ENCODE peak calls at places on chromosomes 6 and 20, in four cellular contexts. F is A549, P is HepG2, A is WTC11. W is an unnamed sample.

GRCh38 chr6:38508286-38508685 is 131.4 kb downstream of the BTBD9 start:
- DNase-seq in F (no peak), A (no peak), P (no peak), W (no peak)

GRCh38 chr6:38603492-38603891 is 36.2 kb downstream of the BTBD9 start:
- DNase-seq in A (no peak), F (no peak), P (no peak), W (no peak)

GRCh38 chr20:43533060-43533459 is 25.6 kb downstream of the L3MBTL1 start:
- DNase-seq in A (no peak), P (no peak), F (no peak), W (no peak)

GRCh38 chr6:2396856-2397640 is 151.6 kb upstream of the GMDS start:
- DNase-seq in P (no peak), A (no peak), F (no peak), W (no peak)

GRCh38 chr20:40463171-40463570 is 225.9 kb downstream of the MAFB start:
- DNase-seq in P (no peak), F (no peak), A (no peak), W (no peak)

GRCh38 chr20:32274359-32274758 is 3.1 kb upstream of the KIF3B start:
- DNase-seq in F (no peak), P (no peak), A (no peak), W (no peak)

GRCh38 chr6:14450133-14451040 is 332.8 kb downstream of the CD83 start:
- DNase-seq in P (no peak), F (no peak), A (no peak), W (no peak)

GRCh38 chr6:32075781-32076494 is 33.2 kb downstream of the TNXB start:
- DNase-seq in A (no peak), P (no peak), F (no peak), W (no peak)

GRCh38 chr6:110859335-110859792 is 15.2 kb upstream of the AMD1 start:
- DNase-seq in P (no peak), F (no peak), A (no peak), W (no peak)

GRCh38 chr20:41287327-41287726 is 30.2 kb downstream of the ZHX3 start:
- DNase-seq in F (no peak), P (no peak), A (no peak), W (no peak)

GRCh38 chr20:20780127-20780822 is 67.8 kb upstream of the RALGAPA2 start:
- DNase-seq in F (no peak), A (no peak), P (peak), W (no peak)

GRCh38 chr6:140987364-140988135 is 1145.2 kb upstream of the GJE1 start:
- DNase-seq in P (no peak), F (no peak), A (no peak), W (no peak)

GRCh38 chr6:78308025-78308424 is 559.3 kb upstream of the IRAK1BP1 start:
- DNase-seq in P (no peak), A (peak), F (no peak), W (no peak)

GRCh38 chr6:36851149-36851614 is 11.9 kb upstream of the CPNE5 start:
- DNase-seq in P (peak), A (peak), F (peak), W (peak)

GRCh38 chr6:135280375-135281136 is 99.4 kb downstream of the MYB start:
- DNase-seq in P (no peak), A (no peak), F (no peak), W (no peak)

GRCh38 chr6:10837692-10837996 is 695 bp downstream of the MAK start:
- DNase-seq in A (no peak), F (no peak), P (no peak), W (peak)

GRCh38 chr6:109316909-109317308 is 65.4 kb downstream of the CD164 start:
- DNase-seq in A (no peak), F (no peak), P (no peak), W (no peak)

GRCh38 chr6:14200047-14200446 is 82.5 kb downstream of the CD83 start:
- DNase-seq in A (no peak), F (no peak), P (no peak), W (no peak)

GRCh38 chr6:12174878-12175277 is 115.3 kb upstream of the EDN1 start:
- DNase-seq in F (no peak), A (no peak), P (no peak), W (no peak)

GRCh38 chr20:36591854-36592641 is 13.5 kb upstream of the RAB5IF start:
- DNase-seq in A (peak), F (no peak), P (peak), W (peak)

GRCh38 chr6:125835221-125835744 is 44.5 kb downstream of the NCOA7 start:
- DNase-seq in P (no peak), F (no peak), A (no peak), W (no peak)

GRCh38 chr6:122400121-122400450 is 634 bp downstream of the HSF2 start:
- DNase-seq in P (peak), F (peak), A (no peak), W (no peak)

GRCh38 chr20:57409672-57410397 is 18.6 kb downstream of the RBM38 start:
- DNase-seq in A (no peak), F (no peak), P (no peak), W (peak)

GRCh38 chr20:59743767-59744485 is 139.6 kb downstream of the PHACTR3 start:
- DNase-seq in F (no peak), P (no peak), A (peak), W (no peak)

GRCh38 chr6:27281105-27281539 is 31.0 kb downstream of the POM121L2 start:
- DNase-seq in P (no peak), A (no peak), F (no peak), W (no peak)

GRCh38 chr6:27280064-27280539 is 32.0 kb downstream of the POM121L2 start:
- DNase-seq in P (peak), A (peak), F (no peak), W (peak)

GRCh38 chr6:27279513-27280063 is 32.1 kb downstream of the PRSS16 start:
- DNase-seq in F (no peak), P (no peak), A (peak), W (peak)

GRCh38 chr6:27281569-27281968 is 30.5 kb downstream of the POM121L2 start:
- DNase-seq in A (no peak), F (no peak), P (no peak), W (no peak)

DNA sequence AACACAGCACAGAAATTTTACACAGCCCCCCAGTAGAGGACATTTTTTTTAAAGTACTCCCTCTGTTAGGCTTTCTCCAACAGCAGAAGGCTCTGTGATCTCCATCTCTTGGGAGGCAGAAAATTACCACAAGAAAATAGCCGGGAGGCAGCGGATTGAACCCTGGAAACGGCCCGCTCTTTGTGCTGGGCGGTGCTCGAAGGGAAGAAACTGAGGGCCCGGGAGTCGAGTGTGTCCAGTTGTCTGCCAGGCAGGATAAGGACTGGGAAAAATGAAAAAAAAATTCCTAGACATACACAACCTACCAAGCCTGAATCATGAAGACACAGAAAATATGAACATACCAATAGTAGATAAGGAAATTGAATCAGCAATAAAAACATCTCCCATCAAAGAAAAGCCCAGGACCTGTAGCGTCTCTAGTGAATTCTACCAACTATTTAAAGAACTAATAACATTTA is 31.5 kb downstream of the POM121L2 start:
- DNase-seq in P (peak), F (no peak), A (no peak), W (peak)
- TF ChIP-seq JUN in P (no peak), F (no peak), A (no peak), W (no peak)

DNA sequence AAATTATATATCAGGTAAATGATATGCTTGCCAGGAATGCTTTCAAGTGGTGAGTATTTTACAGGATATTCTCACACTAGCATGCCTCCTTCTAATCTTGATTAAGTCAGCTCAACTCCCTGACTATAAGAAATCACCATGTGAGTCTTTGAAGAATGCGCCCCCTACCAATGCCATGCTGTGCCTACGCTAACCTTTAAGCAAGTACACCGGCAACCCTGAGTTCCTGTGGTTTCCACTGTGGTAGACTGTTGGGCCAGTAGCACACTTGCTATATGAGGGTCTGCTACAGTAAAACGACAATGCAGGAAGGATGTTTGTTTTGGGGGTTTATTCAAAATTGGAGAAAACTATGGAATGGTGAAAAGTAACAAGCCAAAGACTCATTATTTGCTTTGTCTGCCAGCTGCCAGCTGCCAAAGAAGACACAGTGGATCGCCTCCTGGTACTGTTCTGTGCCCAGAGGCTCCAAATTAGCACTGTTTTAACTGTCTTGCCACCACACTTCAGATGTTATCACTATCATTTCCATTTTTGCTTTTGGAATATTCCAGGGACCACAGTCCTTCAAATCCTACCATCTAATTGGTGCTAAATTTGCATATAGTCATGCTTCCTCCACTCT is 333.5 kb downstream of the RNGTT start:
- DNase-seq in P (no peak), A (peak), F (no peak), W (no peak)
- TF ChIP-seq JUN in P (no peak), A (no peak), F (no peak), W (no peak)

GRCh38 chr6:158818580-158819212 is 472 bp downstream of the EZR start:
- DNase-seq in F (peak), P (peak), A (peak), W (peak)
- TF ChIP-seq JUN in F (no peak), P (no peak), A (no peak), W (no peak)

GRCh38 chr20:35257175-35257909 is 20.6 kb downstream of the MMP24OS start:
- DNase-seq in P (no peak), A (no peak), F (no peak), W (no peak)
- TF ChIP-seq JUN in P (no peak), A (no peak), F (no peak), W (no peak)

DNA sequence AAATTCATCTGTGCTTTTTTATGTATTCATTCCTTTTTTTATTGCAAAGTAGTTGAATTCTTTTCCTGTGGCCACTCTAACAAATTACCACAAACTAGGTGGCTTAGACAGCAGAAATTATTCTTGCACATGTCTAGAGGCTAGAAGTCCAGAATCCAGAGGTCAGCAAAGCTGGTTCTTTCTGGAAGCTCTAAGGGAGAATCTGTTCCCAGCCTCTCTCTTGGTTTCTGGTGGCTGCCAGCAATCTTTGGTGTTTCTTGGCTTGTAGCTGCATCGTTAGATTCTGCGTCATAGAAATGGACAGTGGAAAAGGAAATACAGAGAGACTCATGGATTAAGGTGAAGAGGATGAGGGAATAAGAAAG is 39.3 kb downstream of the GSTA2 start:
- DNase-seq in A (no peak), F (no peak), P (no peak), W (no peak)
- TF ChIP-seq JUN in A (no peak), F (no peak), P (no peak), W (no peak)

GRCh38 chr20:9031951-9032350 is 36.9 kb upstream of the PLCB4 start:
- DNase-seq in P (no peak), A (no peak), F (no peak), W (no peak)
- TF ChIP-seq JUN in P (no peak), A (no peak), F (no peak), W (no peak)

DNA sequence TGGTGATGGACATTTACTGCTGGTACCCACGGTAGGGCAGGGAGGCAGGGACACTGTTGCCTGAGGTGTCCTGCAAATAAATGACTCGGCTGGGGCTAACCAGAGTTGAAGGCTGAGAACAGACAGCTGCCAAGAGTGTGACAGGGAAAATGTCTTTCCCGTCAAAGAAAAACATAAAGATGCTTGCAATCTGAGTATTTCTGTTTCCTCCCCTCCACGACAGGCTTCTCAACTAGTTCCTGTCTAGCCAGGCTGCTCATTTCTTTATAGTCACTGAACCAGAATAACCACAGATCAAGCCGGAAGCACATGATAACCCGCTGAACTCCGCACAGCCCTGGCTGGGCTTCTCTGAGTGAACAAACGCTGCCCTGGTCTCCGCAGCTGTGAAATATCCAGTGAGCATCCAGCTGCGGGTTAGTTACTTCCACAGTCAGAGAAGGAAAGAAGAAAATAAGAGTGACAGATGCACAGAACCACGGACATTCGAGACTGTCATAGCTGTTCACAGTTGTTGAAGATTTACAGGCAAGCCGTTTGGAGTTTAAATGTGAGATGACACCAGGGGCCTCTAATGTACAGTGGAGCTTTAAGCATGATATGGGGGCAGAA is 299.8 kb upstream of the SUPT3H start:
- DNase-seq in F (no peak), A (no peak), P (no peak), W (no peak)
- TF ChIP-seq JUN in F (no peak), A (no peak), P (no peak), W (no peak)

DNA sequence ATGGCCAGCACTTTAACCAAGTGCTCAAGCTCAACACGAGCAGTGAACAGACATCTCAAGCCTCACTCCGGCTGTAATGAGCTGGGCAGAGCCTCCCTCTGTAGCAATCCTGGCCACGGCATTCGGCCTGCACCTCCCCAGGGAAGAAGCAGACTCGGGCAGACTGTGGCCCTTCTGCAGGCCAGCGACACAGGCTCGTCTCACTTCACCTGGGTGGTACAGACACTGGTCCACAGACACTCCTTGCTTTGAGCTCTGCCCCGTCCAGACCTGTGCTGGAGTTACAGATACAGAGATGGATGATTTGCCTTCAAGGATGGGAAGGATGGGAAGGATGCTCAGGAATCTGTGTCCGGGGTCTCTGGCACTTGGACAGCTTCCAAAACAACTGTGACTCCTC is 300.9 kb downstream of the PREX1 start:
- DNase-seq in P (no peak), F (no peak), A (no peak), W (no peak)
- TF ChIP-seq JUN in P (no peak), F (no peak), A (no peak), W (no peak)

DNA sequence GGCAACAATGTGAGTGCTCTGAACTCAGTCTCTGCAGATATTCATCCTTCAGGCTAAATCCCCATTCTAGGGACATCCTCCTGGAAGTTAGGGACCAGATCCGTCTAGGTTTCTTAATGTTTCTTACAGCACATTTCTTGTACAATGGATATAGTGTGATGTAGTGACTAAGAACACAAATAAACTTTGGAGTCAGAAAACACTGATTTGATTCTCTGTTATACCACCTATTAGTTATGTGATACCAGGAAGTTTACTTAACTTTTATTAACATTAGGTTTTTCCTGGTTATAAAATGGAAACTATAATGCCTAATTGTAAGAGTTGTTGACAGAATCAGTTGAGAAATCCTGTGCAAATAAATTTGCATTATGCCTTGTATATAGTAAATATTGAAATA is 57.6 kb upstream of the KCNQ5 start:
- DNase-seq in A (no peak), F (no peak), P (no peak), W (no peak)
- TF ChIP-seq JUN in A (no peak), F (no peak), P (no peak), W (no peak)

GRCh38 chr6:147217840-147218404 is 13.7 kb downstream of the STXBP5 start:
- DNase-seq in P (no peak), A (no peak), F (no peak), W (no peak)
- TF ChIP-seq JUN in P (no peak), A (no peak), F (no peak), W (no peak)

W was measured in K562.